ENCODE peak calls at places on chromosomes 4 and X, in nine cellular contexts. One of them, this sample, is unnamed.

GRCh38 chr4:5435201-5435600 is 273.2 kb downstream of the EVC2 start:
- DNase-seq in endothelial cell of umbilical vein: no peak
- DNase-seq in NB4: no peak
- DNase-seq in uterus: no peak
- DNase-seq in testis: no peak
- DNase-seq in IMR-90: no peak
- DNase-seq in H54: no peak
- DNase-seq in GM12892: no peak
- DNase-seq in GM12891: no peak
- DNase-seq in this sample: no peak

GRCh38 chr4:80054375-80054774 is 18.7 kb downstream of the ANTXR2 start:
- DNase-seq in endothelial cell of umbilical vein: no peak
- DNase-seq in NB4: no peak
- DNase-seq in uterus: no peak
- DNase-seq in testis: no peak
- DNase-seq in IMR-90: no peak
- DNase-seq in H54: no peak
- DNase-seq in GM12892: no peak
- DNase-seq in GM12891: no peak
- DNase-seq in this sample: no peak

GRCh38 chr4:117137143-117137542 is 51.8 kb upstream of the TRAM1L1 start:
- DNase-seq in endothelial cell of umbilical vein: peak
- DNase-seq in NB4: peak
- DNase-seq in uterus: no peak
- DNase-seq in testis: no peak
- DNase-seq in IMR-90: peak
- DNase-seq in H54: peak
- DNase-seq in GM12892: no peak
- DNase-seq in GM12891: no peak
- DNase-seq in this sample: no peak

GRCh38 chr4:142656178-142656577 is 189.9 kb downstream of the INPP4B start:
- DNase-seq in endothelial cell of umbilical vein: no peak
- DNase-seq in NB4: peak
- DNase-seq in uterus: no peak
- DNase-seq in testis: no peak
- DNase-seq in IMR-90: no peak
- DNase-seq in H54: no peak
- DNase-seq in GM12892: no peak
- DNase-seq in GM12891: no peak
- DNase-seq in this sample: no peak

GRCh38 chr4:142983612-142984011 is 137.5 kb upstream of the INPP4B start:
- DNase-seq in endothelial cell of umbilical vein: no peak
- DNase-seq in NB4: no peak
- DNase-seq in uterus: no peak
- DNase-seq in testis: no peak
- DNase-seq in IMR-90: no peak
- DNase-seq in H54: no peak
- DNase-seq in GM12892: no peak
- DNase-seq in GM12891: no peak
- DNase-seq in this sample: no peak

GRCh38 chrX:150769408-150769807 is 76.2 kb downstream of the MTMR1 start:
- DNase-seq in endothelial cell of umbilical vein: no peak
- DNase-seq in NB4: no peak
- DNase-seq in uterus: no peak
- DNase-seq in testis: no peak
- DNase-seq in IMR-90: no peak
- DNase-seq in H54: no peak
- DNase-seq in GM12892: no peak
- DNase-seq in GM12891: no peak
- DNase-seq in this sample: no peak

GRCh38 chr4:126338572-126338971 is 1023.8 kb downstream of the FAT4 start:
- DNase-seq in endothelial cell of umbilical vein: peak
- DNase-seq in NB4: no peak
- DNase-seq in uterus: no peak
- DNase-seq in testis: no peak
- DNase-seq in IMR-90: no peak
- DNase-seq in H54: no peak
- DNase-seq in GM12892: no peak
- DNase-seq in GM12891: no peak
- DNase-seq in this sample: no peak

GRCh38 chr4:113881256-113881655 is 98.2 kb downstream of the ARSJ start:
- DNase-seq in endothelial cell of umbilical vein: peak
- DNase-seq in NB4: no peak
- DNase-seq in uterus: no peak
- DNase-seq in testis: no peak
- DNase-seq in IMR-90: peak
- DNase-seq in H54: no peak
- DNase-seq in GM12892: no peak
- DNase-seq in GM12891: no peak
- DNase-seq in this sample: no peak

GRCh38 chr4:2824329-2825183 is 19.1 kb upstream of the ADD1 start:
- DNase-seq in endothelial cell of umbilical vein: no peak
- DNase-seq in NB4: no peak
- DNase-seq in uterus: no peak
- DNase-seq in testis: no peak
- DNase-seq in IMR-90: no peak
- DNase-seq in H54: no peak
- DNase-seq in GM12892: peak
- DNase-seq in GM12891: no peak
- DNase-seq in this sample: no peak

GRCh38 chr4:114659386-114660008 is 60.9 kb downstream of the UGT8 start:
- DNase-seq in endothelial cell of umbilical vein: peak
- DNase-seq in NB4: peak
- DNase-seq in uterus: no peak
- DNase-seq in testis: peak
- DNase-seq in IMR-90: peak
- DNase-seq in H54: peak
- DNase-seq in GM12892: peak
- DNase-seq in GM12891: peak
- DNase-seq in this sample: peak

DNA sequence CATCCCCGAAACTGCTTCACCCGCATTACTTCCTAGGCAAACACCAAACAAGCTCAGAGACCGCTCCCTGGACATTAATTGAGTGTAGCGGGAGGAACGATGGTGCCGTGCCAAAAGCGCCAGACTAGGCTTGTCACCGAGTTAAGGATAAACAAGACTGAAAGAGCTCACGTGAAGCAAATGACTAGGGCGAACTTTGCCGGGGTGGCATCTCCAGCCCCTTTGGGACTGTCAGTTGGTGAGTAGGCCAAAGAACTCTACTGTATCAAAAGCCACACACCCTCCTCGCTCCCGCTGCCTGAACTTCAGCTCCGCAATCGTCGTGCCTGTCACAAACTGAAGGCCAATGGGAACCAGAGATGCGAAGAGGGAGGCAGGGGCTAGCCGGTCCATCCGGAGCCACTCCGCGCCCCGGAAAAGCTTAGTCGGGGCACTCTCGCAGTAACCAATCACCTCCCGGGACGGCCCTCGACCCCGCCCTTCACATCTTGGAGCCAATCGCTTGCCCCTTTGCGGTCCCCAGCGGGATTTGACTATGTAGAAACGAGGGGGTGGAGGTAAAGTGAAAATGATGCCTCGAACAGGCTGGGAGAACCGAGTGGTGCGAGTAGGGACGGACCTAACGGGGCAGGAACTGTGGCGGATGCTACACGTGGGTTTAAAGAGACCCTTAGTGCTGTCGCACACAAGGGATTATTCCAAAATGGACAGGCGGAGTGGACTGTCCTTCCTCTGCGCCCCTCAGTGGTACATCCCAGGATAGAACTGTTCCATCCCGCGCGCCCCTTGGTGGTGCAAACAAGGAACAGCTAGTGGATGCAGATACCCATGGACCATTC is 37.0 kb upstream of the FAM156A start:
- DNase-seq in endothelial cell of umbilical vein: peak
- DNase-seq in NB4: peak
- DNase-seq in uterus: peak
- DNase-seq in testis: peak
- DNase-seq in IMR-90: peak
- DNase-seq in H54: peak
- DNase-seq in GM12892: peak
- DNase-seq in GM12891: peak
- DNase-seq in this sample: peak
- TF ChIP-seq POLR2A in endothelial cell of umbilical vein: no peak
- TF ChIP-seq POLR2A in NB4: peak
- TF ChIP-seq POLR2A in uterus: no peak
- TF ChIP-seq POLR2A in testis: no peak
- TF ChIP-seq POLR2A in IMR-90: no peak
- TF ChIP-seq POLR2A in H54: peak
- TF ChIP-seq POLR2A in GM12892: peak
- TF ChIP-seq POLR2A in GM12891: peak
- TF ChIP-seq POLR2A in this sample: peak

DNA sequence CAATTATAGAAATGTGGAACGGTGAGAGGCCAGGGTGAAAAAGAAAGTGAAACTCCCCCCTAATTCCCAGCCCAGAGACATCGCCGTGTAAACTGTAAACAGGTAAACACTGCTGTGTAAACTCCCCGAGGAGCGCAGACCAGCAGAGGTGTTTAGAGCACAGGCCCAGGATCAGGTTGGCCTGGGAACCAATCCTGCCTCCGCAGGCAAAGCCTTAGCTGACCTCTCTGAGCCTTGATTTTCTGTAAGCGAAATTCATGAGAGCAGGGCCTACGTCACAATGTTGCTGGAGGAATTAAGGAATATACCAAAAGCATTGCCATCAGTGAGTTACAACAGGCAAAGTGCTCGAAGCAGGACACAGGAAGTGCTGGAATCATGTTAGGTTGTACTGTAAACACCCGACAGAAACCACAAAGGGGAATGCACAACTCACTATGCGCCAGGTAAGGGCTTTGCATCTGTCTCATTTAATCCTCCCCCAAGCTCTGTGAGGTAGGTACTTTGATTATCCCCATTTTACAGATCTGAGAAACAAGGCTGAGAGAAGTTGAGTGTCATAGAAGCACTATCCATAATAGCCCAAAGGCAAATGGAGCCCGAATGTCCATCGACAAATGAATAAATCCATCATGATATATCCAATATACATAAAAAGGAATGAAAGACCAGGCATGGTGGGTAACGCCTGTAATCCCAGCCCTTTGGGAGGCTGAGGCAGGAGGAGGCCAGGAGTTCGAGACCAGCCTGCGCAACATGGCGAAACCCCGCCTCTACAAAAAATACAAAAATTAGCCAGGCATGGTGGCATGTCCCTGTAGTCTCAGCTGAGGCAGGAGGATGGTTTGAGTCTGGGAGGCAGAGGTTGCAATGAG is 30.7 kb upstream of the KIAA0232 start:
- DNase-seq in endothelial cell of umbilical vein: no peak
- DNase-seq in NB4: no peak
- DNase-seq in uterus: no peak
- DNase-seq in testis: no peak
- DNase-seq in IMR-90: peak
- DNase-seq in H54: no peak
- DNase-seq in GM12892: no peak
- DNase-seq in GM12891: no peak
- DNase-seq in this sample: no peak
- TF ChIP-seq POLR2A in endothelial cell of umbilical vein: no peak
- TF ChIP-seq POLR2A in NB4: no peak
- TF ChIP-seq POLR2A in uterus: no peak
- TF ChIP-seq POLR2A in testis: no peak
- TF ChIP-seq POLR2A in IMR-90: no peak
- TF ChIP-seq POLR2A in H54: no peak
- TF ChIP-seq POLR2A in GM12892: no peak
- TF ChIP-seq POLR2A in GM12891: no peak
- TF ChIP-seq POLR2A in this sample: no peak

DNA sequence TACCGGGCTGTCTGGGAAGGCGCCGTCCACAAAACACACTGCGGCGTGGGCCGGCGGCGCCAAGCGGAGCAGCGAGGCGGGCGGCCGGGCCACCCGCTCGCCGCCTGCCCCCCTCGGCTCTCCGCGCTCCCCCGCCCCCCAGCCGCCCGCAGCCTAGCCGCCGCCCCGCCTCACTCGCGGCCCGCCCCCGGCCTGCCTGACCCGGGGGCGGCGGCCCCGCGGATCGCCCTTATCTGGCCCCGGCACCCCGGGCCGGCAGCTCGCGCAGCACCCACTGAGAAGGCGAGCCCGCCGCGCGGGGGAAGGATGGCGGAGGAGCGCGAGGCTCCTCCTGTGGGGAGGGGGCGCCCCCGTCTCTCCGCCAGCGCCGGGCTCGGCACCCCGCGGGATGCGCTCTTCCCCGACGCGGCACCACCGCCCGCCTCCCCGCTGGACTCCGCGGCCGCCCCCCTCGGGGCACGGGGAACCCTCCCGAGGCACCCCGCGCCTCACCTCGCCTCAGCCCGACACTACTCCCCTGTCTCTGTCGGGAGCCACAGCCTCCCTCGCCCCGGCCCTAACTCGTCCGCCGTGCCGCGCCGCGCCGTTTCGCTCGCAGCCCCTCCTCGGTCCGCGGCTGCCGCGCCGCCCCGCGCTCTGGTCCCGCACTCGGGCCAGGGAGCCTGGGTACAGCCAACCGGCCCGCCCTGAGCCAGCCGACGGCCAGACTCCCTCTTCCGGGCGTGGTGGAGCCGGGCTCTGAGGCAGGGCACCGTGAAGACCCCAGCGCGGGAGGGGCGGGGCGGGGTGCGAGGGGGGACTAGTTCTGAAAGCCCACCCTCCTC is 564 bp downstream of the ATP11C start:
- DNase-seq in endothelial cell of umbilical vein: peak
- DNase-seq in NB4: peak
- DNase-seq in uterus: peak
- DNase-seq in testis: peak
- DNase-seq in IMR-90: peak
- DNase-seq in H54: peak
- DNase-seq in GM12892: peak
- DNase-seq in GM12891: no peak
- DNase-seq in this sample: peak
- TF ChIP-seq POLR2A in endothelial cell of umbilical vein: no peak
- TF ChIP-seq POLR2A in NB4: no peak
- TF ChIP-seq POLR2A in uterus: peak
- TF ChIP-seq POLR2A in testis: no peak
- TF ChIP-seq POLR2A in IMR-90: no peak
- TF ChIP-seq POLR2A in H54: peak
- TF ChIP-seq POLR2A in GM12892: no peak
- TF ChIP-seq POLR2A in GM12891: no peak
- TF ChIP-seq POLR2A in this sample: no peak

DNA sequence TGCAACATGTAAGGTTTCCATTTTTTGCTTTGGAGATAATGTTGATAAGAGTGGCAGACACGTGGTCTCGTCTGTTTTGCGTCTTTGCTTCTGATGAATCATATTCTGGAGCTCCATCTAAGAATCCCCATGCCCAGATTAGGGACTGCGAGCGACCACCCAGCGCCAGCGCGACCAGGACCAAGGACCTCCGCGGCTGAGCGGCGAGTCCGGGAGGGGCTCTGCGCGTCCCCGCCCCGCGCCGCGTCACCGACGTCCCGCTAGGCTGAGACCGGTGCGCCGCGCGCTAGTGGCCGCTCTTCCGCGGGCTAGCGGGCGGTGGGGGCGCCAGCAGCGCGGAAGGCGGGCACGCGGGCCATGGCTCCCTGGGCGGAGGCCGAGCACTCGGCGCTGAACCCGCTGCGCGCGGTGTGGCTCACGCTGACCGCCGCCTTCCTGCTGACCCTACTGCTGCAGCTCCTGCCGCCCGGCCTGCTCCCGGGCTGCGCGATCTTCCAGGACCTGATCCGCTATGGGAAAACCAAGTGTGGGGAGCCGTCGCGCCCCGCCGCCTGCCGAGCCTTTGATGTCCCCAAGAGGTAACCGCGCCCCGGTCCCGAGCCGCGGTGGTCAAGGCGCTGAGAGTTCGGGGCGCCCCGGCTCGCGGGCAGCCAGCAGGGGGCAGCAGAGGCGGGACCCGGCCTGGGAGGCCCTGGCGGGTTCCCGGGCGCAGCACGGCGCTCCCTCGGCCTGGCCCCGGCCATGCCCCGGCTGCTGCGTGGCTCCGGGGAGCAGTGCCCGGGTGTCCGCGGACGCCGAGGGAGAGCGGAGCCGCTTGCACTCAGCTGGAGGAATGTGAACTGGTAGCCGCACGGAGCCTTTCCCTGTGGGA is at the start of gene SRD5A3:
- DNase-seq in endothelial cell of umbilical vein: peak
- DNase-seq in NB4: peak
- DNase-seq in uterus: peak
- DNase-seq in testis: peak
- DNase-seq in IMR-90: peak
- DNase-seq in H54: peak
- DNase-seq in GM12892: peak
- DNase-seq in GM12891: peak
- DNase-seq in this sample: peak
- TF ChIP-seq POLR2A in endothelial cell of umbilical vein: peak
- TF ChIP-seq POLR2A in NB4: peak
- TF ChIP-seq POLR2A in uterus: peak
- TF ChIP-seq POLR2A in testis: peak
- TF ChIP-seq POLR2A in IMR-90: peak
- TF ChIP-seq POLR2A in H54: peak
- TF ChIP-seq POLR2A in GM12892: peak
- TF ChIP-seq POLR2A in GM12891: no peak
- TF ChIP-seq POLR2A in this sample: peak

This sample was measured in Peyer's patch.